ENCODE peak calls at places on chromosome 7, in seven cellular contexts. W is GM12891, P is GM12878, I is breast epithelium, F is sigmoid colon, R is stomach, Y is prostate gland. E is an unnamed sample.

GRCh38 chr7:119283353-119283752 is 989.6 kb upstream of the KCND2 start:
- DNase-seq in W (no peak), P (no peak), I (no peak), F (no peak), R (no peak), Y (no peak), E (no peak)

GRCh38 chr7:2063562-2064360 is 169.0 kb downstream of the MAD1L1 start:
- DNase-seq in W (no peak), P (no peak), I (no peak), F (no peak), R (peak; percentile 65), Y (no peak), E (no peak)

GRCh38 chr7:108329514-108329913 is 126.7 kb downstream of the NRCAM start:
- DNase-seq in W (no peak), P (no peak), I (no peak), F (no peak), R (no peak), Y (no peak), E (no peak)

GRCh38 chr7:117962598-117962997 is 89.4 kb upstream of the CTTNBP2 start:
- DNase-seq in W (no peak), P (no peak), I (no peak), F (no peak), R (no peak), Y (no peak), E (no peak)

GRCh38 chr7:116906391-116906790 is 44.0 kb downstream of the CAPZA2 start:
- DNase-seq in W (no peak), P (no peak), I (no peak), F (no peak), R (no peak), Y (no peak), E (no peak)

GRCh38 chr7:29921404-29922010 is 68.1 kb downstream of the SCRN1 start:
- DNase-seq in W (peak; percentile 41), P (peak; percentile 11), I (no peak), F (no peak), R (peak; percentile 38), Y (peak; percentile 39), E (no peak)

GRCh38 chr7:94178247-94178646 is 174.1 kb upstream of the BET1 start:
- DNase-seq in W (no peak), P (peak; percentile 75), I (no peak), F (no peak), R (no peak), Y (no peak), E (no peak)

GRCh38 chr7:1243964-1244416 is 11.3 kb downstream of the UNCX start:
- DNase-seq in W (no peak), P (no peak), I (no peak), F (no peak), R (no peak), Y (no peak), E (no peak)

GRCh38 chr7:156196649-156197048 is 384.4 kb upstream of the SHH start:
- DNase-seq in W (peak; percentile 25), P (no peak), I (no peak), F (no peak), R (no peak), Y (no peak), E (no peak)

GRCh38 chr7:141430426-141431142 is 120.6 kb upstream of the AGK start:
- DNase-seq in W (no peak), P (no peak), I (no peak), F (no peak), R (no peak), Y (no peak), E (no peak)

GRCh38 chr7:99996755-99997544 is 18.4 kb upstream of the ZKSCAN1 start:
- DNase-seq in W (no peak), P (no peak), I (no peak), F (peak; percentile 10), R (no peak), Y (no peak), E (no peak)

GRCh38 chr7:11540271-11540761 is 291.7 kb downstream of the THSD7A start:
- DNase-seq in W (no peak), P (no peak), I (no peak), F (no peak), R (no peak), Y (no peak), E (no peak)

GRCh38 chr7:24907311-24907886 is 72.6 kb downstream of the OSBPL3 start:
- DNase-seq in W (no peak), P (peak; percentile 44), I (no peak), F (no peak), R (no peak), Y (no peak), E (no peak)

GRCh38 chr7:157003445-157004049 is 6.9 kb downstream of the MNX1 start:
- DNase-seq in W (no peak), P (no peak), I (no peak), F (no peak), R (no peak), Y (no peak), E (no peak)

GRCh38 chr7:41886257-41886905 is 183.5 kb upstream of the INHBA start:
- DNase-seq in W (no peak), P (no peak), I (peak; percentile 24), F (peak; percentile 86), R (no peak), Y (no peak), E (no peak)

GRCh38 chr7:114865564-114865963 is 56.3 kb upstream of the MDFIC start:
- DNase-seq in W (no peak), P (peak; percentile 25), I (no peak), F (no peak), R (peak; percentile 39), Y (peak; percentile 19), E (no peak)

GRCh38 chr7:135537453-135537852 is 20.3 kb upstream of the NUP205 start:
- DNase-seq in W (no peak), P (no peak), I (no peak), F (no peak), R (no peak), Y (no peak), E (no peak)

GRCh38 chr7:40843338-40844026 is 708.7 kb downstream of the SUGCT start:
- DNase-seq in W (no peak), P (no peak), I (no peak), F (no peak), R (no peak), Y (no peak), E (no peak)

GRCh38 chr7:100348805-100349204 is 9.1 kb upstream of the PILRB start:
- DNase-seq in W (no peak), P (no peak), I (no peak), F (no peak), R (no peak), Y (no peak), E (no peak)

GRCh38 chr7:131190581-131190980 is 137.1 kb upstream of the MKLN1 start:
- DNase-seq in W (no peak), P (no peak), I (no peak), F (no peak), R (no peak), Y (no peak), E (no peak)

GRCh38 chr7:142500364-142500763 is 242.5 kb upstream of the PRSS58 start:
- DNase-seq in W (no peak), P (no peak), I (no peak), F (no peak), R (no peak), Y (no peak), E (no peak)

GRCh38 chr7:28409716-28410627 is 2.3 kb upstream of the CREB5 start:
- DNase-seq in W (peak; percentile 1), P (no peak), I (peak; percentile 53), F (peak; percentile 84), R (peak; percentile 27), Y (peak; percentile 19), E (no peak)

GRCh38 chr7:94741179-94741578 is 85.2 kb upstream of the SGCE start:
- DNase-seq in W (no peak), P (no peak), I (no peak), F (no peak), R (no peak), Y (no peak), E (no peak)

GRCh38 chr7:74518654-74519053 is 64.9 kb downstream of the GTF2IRD1 start:
- DNase-seq in W (no peak), P (no peak), I (no peak), F (no peak), R (no peak), Y (no peak), E (no peak)

GRCh38 chr7:116920359-116920758 is 32.9 kb upstream of the ST7 start:
- DNase-seq in W (no peak), P (no peak), I (no peak), F (no peak), R (no peak), Y (no peak), E (no peak)

GRCh38 chr7:130273081-130273699 is 6.5 kb downstream of the CPA2 start:
- DNase-seq in W (no peak), P (no peak), I (no peak), F (no peak), R (no peak), Y (peak; percentile 35), E (no peak)

GRCh38 chr7:19362099-19362498 is 216.9 kb upstream of the FERD3L start:
- DNase-seq in W (no peak), P (no peak), I (no peak), F (no peak), R (no peak), Y (no peak), E (no peak)

GRCh38 chr7:158355456-158356065 is 232.1 kb downstream of the PTPRN2 start:
- DNase-seq in W (no peak), P (no peak), I (no peak), F (peak; percentile 29), R (no peak), Y (no peak), E (peak; percentile 77)

GRCh38 chr7:123480107-123480506 is 54.3 kb downstream of the IQUB start:
- DNase-seq in W (no peak), P (no peak), I (no peak), F (no peak), R (no peak), Y (no peak), E (no peak)
- TF ChIP-seq POLR2AphosphoS5 in W (no peak), P (no peak), I (no peak), F (no peak), R (no peak), Y (no peak), E (no peak)

GRCh38 chr7:110156511-110156910 is 934.4 kb upstream of the LRRN3 start:
- DNase-seq in W (no peak), P (no peak), I (no peak), F (no peak), R (no peak), Y (no peak), E (no peak)
- TF ChIP-seq POLR2AphosphoS5 in W (no peak), P (no peak), I (no peak), F (no peak), R (no peak), Y (no peak), E (no peak)

GRCh38 chr7:47757946-47758371 is 176.0 kb upstream of the TNS3 start:
- DNase-seq in W (no peak), P (no peak), I (peak; percentile 91), F (no peak), R (peak; percentile 41), Y (peak; percentile 64), E (no peak)
- TF ChIP-seq POLR2AphosphoS5 in W (no peak), P (no peak), I (peak; percentile 92), F (no peak), R (peak; percentile 48), Y (peak; percentile 80), E (peak; percentile 88)

DNA sequence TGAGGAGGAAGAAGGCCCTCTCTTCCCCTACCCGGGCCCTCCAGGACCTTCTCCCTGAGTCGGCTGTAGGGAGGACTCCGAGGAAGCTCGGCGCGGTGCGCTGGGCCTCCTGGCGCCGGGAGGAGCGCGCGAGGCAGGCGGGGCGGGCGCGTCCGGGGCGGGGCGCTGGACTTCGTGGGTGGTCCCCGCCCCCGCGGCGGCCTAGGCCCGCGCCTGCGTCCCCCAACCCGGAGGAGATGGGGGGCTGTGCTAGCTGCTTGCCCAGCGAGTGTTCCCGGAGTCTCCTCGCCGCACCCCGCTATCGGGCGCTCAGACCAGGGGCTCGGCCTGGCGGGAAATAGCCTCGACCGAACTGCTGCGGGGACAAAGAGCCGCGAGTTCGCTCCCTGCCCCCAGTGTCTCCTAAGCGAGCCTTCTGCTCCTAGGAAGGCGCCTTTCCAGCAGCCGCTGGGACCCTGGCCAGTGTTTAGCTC is 19.2 kb upstream of the SMO start:
- DNase-seq in W (peak; percentile 52), P (no peak), I (no peak), F (peak; percentile 77), R (peak; percentile 54), Y (peak; percentile 41), E (no peak)
- TF ChIP-seq POLR2AphosphoS5 in W (peak; percentile 59), P (no peak), I (no peak), F (no peak), R (no peak), Y (no peak), E (no peak)